ENCODE peak calls at places on chromosomes 1 and 21, in four cellular contexts. J is NCI-H69, S is H54, V is T-helper 2 cell. P is an unnamed sample.

GRCh38 chr1:29793101-29793546 is 556.8 kb downstream of the PTPRU start:
- DNase-seq in J (peak), S (peak), V (no peak), P (peak)

GRCh38 chr1:9639190-9639589 is 12.3 kb upstream of the PIK3CD start:
- DNase-seq in J (no peak), S (no peak), V (no peak), P (no peak)

GRCh38 chr1:66240491-66241484 is 293.2 kb upstream of the SGIP1 start:
- DNase-seq in J (no peak), S (no peak), V (no peak), P (no peak)

GRCh38 chr1:244049969-244050834 is 881 bp upstream of the ZBTB18 start:
- DNase-seq in J (peak), S (no peak), V (no peak), P (peak)

GRCh38 chr1:110880708-110881374 is 7.9 kb downstream of the CD53 start:
- DNase-seq in J (no peak), S (no peak), V (peak), P (peak)

GRCh38 chr1:116432655-116433282 is 59.7 kb downstream of the ATP1A1 start:
- DNase-seq in J (no peak), S (no peak), V (no peak), P (no peak)

GRCh38 chr1:154186177-154186576 is 5.7 kb downstream of the TPM3 start:
- DNase-seq in J (peak), S (no peak), V (peak), P (peak)

GRCh38 chr1:10598088-10598712 is 123.5 kb downstream of the PEX14 start:
- DNase-seq in J (peak), S (no peak), V (no peak), P (peak)

GRCh38 chr21:33492571-33492970 is 1.1 kb upstream of the DNAJC28 start:
- DNase-seq in J (no peak), S (no peak), V (no peak), P (no peak)

GRCh38 chr1:30856260-30856790 is 52.2 kb downstream of the SDC3 start:
- DNase-seq in J (peak), S (no peak), V (no peak), P (peak)

GRCh38 chr1:85413169-85413568 is 51.8 kb downstream of the DDAH1 start:
- DNase-seq in J (no peak), S (no peak), V (no peak), P (no peak)

GRCh38 chr21:46027855-46028493 is 46.4 kb downstream of the COL6A1 start:
- DNase-seq in J (no peak), S (no peak), V (no peak), P (no peak)

GRCh38 chr1:244092293-244093264 is 41.5 kb downstream of the ZBTB18 start:
- DNase-seq in J (peak), S (no peak), V (no peak), P (no peak)

GRCh38 chr1:149931212-149931805 is 3.7 kb upstream of the SF3B4 start:
- DNase-seq in J (no peak), S (peak), V (no peak), P (no peak)

GRCh38 chr1:207845109-207845508 is 65.8 kb downstream of the CD34 start:
- DNase-seq in J (no peak), S (no peak), V (no peak), P (no peak)

GRCh38 chr1:39544327-39544726 is 32.3 kb downstream of the PABPC4 start:
- DNase-seq in J (no peak), S (no peak), V (no peak), P (no peak)

GRCh38 chr1:20496241-20496661 is 10.2 kb upstream of the CAMK2N1 start:
- DNase-seq in J (no peak), S (no peak), V (no peak), P (no peak)